ENCODE peak calls at places on chromosomes 6 and 20, in four cellular contexts. K, Q, O and X are unnamed samples.

GRCh38 chr6:106125925-106126435 is 39.8 kb downstream of the PRDM1 start:
- DNase-seq in K (no peak), Q (peak; percentile 41), O (no peak), X (peak; percentile 41)

GRCh38 chr6:107786709-107787588 is 37.2 kb downstream of the SCML4 start:
- DNase-seq in K (no peak), Q (no peak), O (no peak), X (no peak)

GRCh38 chr6:139586273-139586672 is 211.8 kb upstream of the CITED2 start:
- DNase-seq in K (no peak), Q (no peak), O (no peak), X (no peak)

GRCh38 chr6:13288969-13289391 is 39.4 kb downstream of the TBC1D7 start:
- DNase-seq in K (no peak), Q (no peak), O (no peak), X (no peak)

GRCh38 chr6:80523531-80523970 is 417.1 kb downstream of the BCKDHB start:
- DNase-seq in K (peak; percentile 11), Q (no peak), O (peak; percentile 11), X (peak; percentile 49)

GRCh38 chr6:126167726-126168125 is 172.2 kb upstream of the CENPW start:
- DNase-seq in K (no peak), Q (no peak), O (no peak), X (no peak)

GRCh38 chr20:16589623-16590022 is 16.4 kb upstream of the KIF16B start:
- DNase-seq in K (no peak), Q (no peak), O (no peak), X (no peak)

GRCh38 chr6:10355115-10355702 is 59.7 kb downstream of the TFAP2A start:
- DNase-seq in K (no peak), Q (peak; percentile 49), O (no peak), X (peak; percentile 20)

GRCh38 chr6:9126845-9127560 is 691.7 kb upstream of the SLC35B3 start:
- DNase-seq in K (no peak), Q (no peak), O (no peak), X (peak; percentile 14)

GRCh38 chr20:434661-435419 is 26.7 kb downstream of the RBCK1 start:
- DNase-seq in K (no peak), Q (no peak), O (no peak), X (no peak)

GRCh38 chr6:39849764-39850163 is 57.6 kb downstream of the DAAM2 start:
- DNase-seq in K (no peak), Q (no peak), O (no peak), X (no peak)

GRCh38 chr6:43614396-43614730 is 14.7 kb downstream of the GTPBP2 start:
- DNase-seq in K (no peak), Q (no peak), O (no peak), X (no peak)

GRCh38 chr6:44152533-44152932 is 6.1 kb upstream of the CAPN11 start:
- DNase-seq in K (no peak), Q (no peak), O (no peak), X (no peak)

GRCh38 chr6:124960757-124961467 is 1.3 kb upstream of the RNF217 start:
- DNase-seq in K (no peak), Q (no peak), O (no peak), X (no peak)

GRCh38 chr20:513429-513828 is 30.2 kb downstream of the CSNK2A1 start:
- DNase-seq in K (no peak), Q (no peak), O (no peak), X (no peak)

GRCh38 chr6:97203343-97203742 is 79.7 kb downstream of the MMS22L start:
- DNase-seq in K (no peak), Q (no peak), O (no peak), X (peak; percentile 13)

GRCh38 chr6:143900358-143900757 is 36.1 kb downstream of the ZC2HC1B start:
- DNase-seq in K (no peak), Q (no peak), O (no peak), X (no peak)

GRCh38 chr6:133973109-133973971 is 20.3 kb downstream of the TBPL1 start:
- DNase-seq in K (no peak), Q (peak; percentile 46), O (no peak), X (peak; percentile 67)

GRCh38 chr6:138948780-138949179 is 39.3 kb downstream of the REPS1 start:
- DNase-seq in K (no peak), Q (no peak), O (no peak), X (no peak)

GRCh38 chr6:160299559-160299958 is 40.9 kb upstream of the SLC22A2 start:
- DNase-seq in K (no peak), Q (no peak), O (no peak), X (no peak)

GRCh38 chr6:97563529-97563928 is 280.5 kb upstream of the MMS22L start:
- DNase-seq in K (no peak), Q (no peak), O (no peak), X (no peak)

GRCh38 chr6:85574932-85575598 is 18.6 kb downstream of the SNX14 start:
- DNase-seq in K (no peak), Q (no peak), O (no peak), X (peak; percentile 8)

GRCh38 chr6:69816569-69816968 is 19.8 kb upstream of the LMBRD1 start:
- DNase-seq in K (no peak), Q (no peak), O (no peak), X (no peak)

GRCh38 chr6:132244744-132245143 is 156.5 kb downstream of the MOXD1 start:
- DNase-seq in K (no peak), Q (no peak), O (no peak), X (no peak)

GRCh38 chr20:1868856-1869255 is 26.4 kb upstream of the SIRPA start:
- DNase-seq in K (no peak), Q (no peak), O (no peak), X (no peak)
- TF ChIP-seq CTCF in K (no peak), Q (no peak), O (no peak), X (no peak)

GRCh38 chr6:74409447-74409846 is 713.4 kb downstream of the CD109 start:
- DNase-seq in K (no peak), Q (peak; percentile 2), O (no peak), X (peak; percentile 57)
- TF ChIP-seq CTCF in K (peak; percentile 33), Q (peak; percentile 49), O (peak; percentile 33), X (peak; percentile 71)

DNA sequence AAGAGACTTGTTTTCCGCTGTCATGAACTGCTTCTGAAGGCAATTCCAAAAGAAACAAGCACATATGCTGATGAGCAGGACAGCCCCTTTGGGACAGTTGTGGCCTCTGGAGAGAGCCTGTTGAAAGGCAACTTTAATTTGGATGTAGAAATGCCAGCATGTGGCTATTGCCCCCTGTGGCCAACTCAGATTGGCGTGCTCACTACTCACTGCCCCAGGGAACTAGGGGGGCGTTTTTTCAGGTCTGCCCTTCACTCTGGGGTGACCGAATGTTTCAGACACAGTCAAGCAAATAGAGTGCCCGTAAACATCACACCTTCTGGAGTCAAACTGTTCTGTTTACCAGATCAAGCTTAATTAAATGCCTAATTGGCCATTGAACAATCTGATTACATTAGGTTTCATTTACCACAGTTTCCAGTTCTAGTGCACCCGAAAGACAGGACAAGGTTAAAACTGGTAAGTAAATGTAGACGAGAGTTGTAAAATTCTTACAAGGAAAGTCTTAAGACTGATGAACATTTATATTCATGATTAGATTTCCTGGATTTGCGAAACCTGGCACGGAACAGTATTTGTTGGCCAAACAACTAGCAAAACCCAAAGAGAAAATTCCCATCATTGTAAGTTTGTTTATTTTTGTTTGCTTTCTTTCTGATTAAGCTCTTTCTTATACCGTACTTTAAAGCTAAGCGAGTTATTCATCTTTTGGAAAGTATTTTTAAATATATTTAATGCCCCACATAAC is 75.9 kb upstream of the SYNJ2 start:
- DNase-seq in K (no peak), Q (no peak), O (no peak), X (no peak)
- TF ChIP-seq CTCF in K (no peak), Q (no peak), O (no peak), X (no peak)

DNA sequence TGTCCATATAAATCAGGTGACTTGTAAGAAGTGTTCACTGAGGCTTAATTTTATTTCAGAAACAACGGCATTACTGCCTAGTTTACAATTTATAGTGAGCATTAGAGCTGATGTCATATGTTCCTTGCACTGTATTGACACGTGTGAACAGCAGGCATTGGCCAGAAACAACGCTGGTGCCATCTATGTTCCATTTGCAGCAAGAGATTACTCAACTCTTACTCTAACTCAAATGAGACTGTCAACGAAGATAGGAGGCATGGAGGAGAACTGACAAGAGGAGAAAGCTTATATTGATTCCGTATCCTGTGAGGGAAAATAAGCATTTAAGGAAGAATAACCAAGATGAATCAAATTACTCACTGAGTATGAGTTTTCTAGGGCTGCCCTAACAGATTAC is 48.4 kb downstream of the MTFR2 start:
- DNase-seq in K (no peak), Q (no peak), O (no peak), X (no peak)
- TF ChIP-seq CTCF in K (no peak), Q (no peak), O (no peak), X (no peak)

GRCh38 chr6:104527761-104528415 is 331.8 kb downstream of the HACE1 start:
- DNase-seq in K (peak; percentile 48), Q (no peak), O (no peak), X (peak; percentile 30)
- TF ChIP-seq CTCF in K (no peak), Q (peak; percentile 48), O (no peak), X (peak; percentile 33)

DNA sequence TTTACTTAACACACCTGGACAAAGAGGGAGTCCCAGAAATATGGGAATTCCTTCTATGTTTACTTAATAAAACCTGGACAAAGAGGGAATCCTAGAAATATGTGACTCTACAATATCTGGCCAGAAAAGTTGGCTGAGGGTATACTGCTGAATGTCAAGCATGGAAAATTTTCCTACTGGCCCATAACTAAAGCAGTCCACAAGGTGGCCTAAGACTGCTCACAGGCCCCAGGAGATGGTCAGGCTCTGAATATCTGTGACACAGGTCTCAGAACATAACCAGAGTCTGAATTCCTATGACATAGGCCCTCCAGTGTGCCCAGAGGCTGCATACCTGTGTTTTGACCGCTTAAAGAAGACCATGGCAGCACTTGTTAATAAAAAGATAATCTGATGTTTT is 578.2 kb upstream of the NRSN1 start:
- DNase-seq in K (no peak), Q (no peak), O (no peak), X (peak; percentile 50)
- TF ChIP-seq CTCF in K (no peak), Q (no peak), O (no peak), X (peak; percentile 38)

DNA sequence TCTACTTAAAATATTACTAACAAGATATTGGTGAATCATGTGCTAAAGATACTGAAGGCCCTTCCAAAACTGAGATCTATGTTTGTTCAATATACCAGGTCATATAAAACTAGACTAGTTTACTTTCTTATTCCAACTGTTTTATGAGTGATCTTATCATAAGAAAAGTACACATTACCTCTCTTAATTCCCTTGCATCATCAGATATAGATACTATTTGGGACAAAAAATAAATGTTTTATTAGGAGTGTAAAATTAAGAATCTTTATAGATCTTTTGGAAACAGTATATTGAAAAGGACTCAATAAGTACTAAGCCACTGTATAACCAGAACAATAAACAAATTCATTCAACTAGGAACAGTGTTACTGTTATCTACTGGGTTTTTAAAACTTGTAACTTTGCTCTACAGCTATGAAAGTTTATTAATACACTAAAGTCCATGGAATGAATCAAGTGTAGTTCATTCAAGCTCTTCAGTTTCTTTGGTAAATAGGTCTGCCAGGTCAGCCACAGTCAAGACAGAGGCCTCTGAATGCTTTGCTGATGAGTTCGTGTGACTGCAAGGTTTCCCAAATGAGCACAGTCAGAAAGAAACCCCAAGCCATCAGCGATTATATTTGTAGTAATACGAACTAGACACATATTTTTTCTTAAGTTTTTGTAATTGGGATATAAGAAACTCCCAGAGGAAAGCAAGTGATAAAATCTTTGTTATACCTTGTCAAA is 71.8 kb upstream of the FBXO30 start:
- DNase-seq in K (no peak), Q (no peak), O (no peak), X (no peak)
- TF ChIP-seq CTCF in K (no peak), Q (no peak), O (no peak), X (no peak)